ENCODE peak calls at places on chromosomes 7 and 10, in ten cellular contexts. W is ELR, P is PC-3, E is GM13977, S is EH, L is AG04450, J is renal cortical epithelial cell, Z is fibroblast of the conjunctiva, K is NCI-H460, D is esophagus squamous epithelium. T is an unnamed sample.

GRCh38 chr10:110033724-110034235 is 26.0 kb downstream of the ADD3 start:
- DNase-seq in W (no peak), P (no peak), E (no peak), S (peak; percentile 34), L (no peak), J (peak; percentile 41), Z (no peak), K (no peak), D (no peak), T (no peak)

GRCh38 chr7:122300607-122301079 is 3.9 kb downstream of the FEZF1 start:
- DNase-seq in W (no peak), P (no peak), E (no peak), S (peak; percentile 4), L (no peak), J (peak; percentile 11), Z (no peak), K (no peak), D (no peak), T (no peak)

GRCh38 chr7:66859794-66860645 is 61.0 kb upstream of the TMEM248 start:
- DNase-seq in W (peak; percentile 25), P (no peak), E (no peak), S (no peak), L (no peak), J (no peak), Z (no peak), K (peak; percentile 11), D (no peak), T (no peak)

GRCh38 chr10:131955591-131956340 is 26.0 kb downstream of the BNIP3 start:
- DNase-seq in W (no peak), P (no peak), E (no peak), S (no peak), L (no peak), J (no peak), Z (no peak), K (no peak), D (no peak), T (no peak)

GRCh38 chr10:60869916-60870728 is 73.9 kb downstream of the RHOBTB1 start:
- DNase-seq in W (no peak), P (peak; percentile 42), E (no peak), S (no peak), L (no peak), J (no peak), Z (no peak), K (no peak), D (no peak), T (no peak)

GRCh38 chr7:50782376-50783208 is at the start of gene GRB10:
- DNase-seq in W (no peak), P (peak; percentile 56), E (no peak), S (peak; percentile 42), L (no peak), J (no peak), Z (no peak), K (no peak), D (no peak), T (peak; percentile 38)

GRCh38 chr7:32161708-32162107 is 91.5 kb upstream of the PDE1C start:
- DNase-seq in W (peak; percentile 82), P (peak; percentile 41), E (no peak), S (peak; percentile 98), L (no peak), J (peak; percentile 84), Z (no peak), K (no peak), D (no peak), T (no peak)

GRCh38 chr10:77146937-77147336 is 490.7 kb downstream of the KCNMA1 start:
- DNase-seq in W (no peak), P (no peak), E (no peak), S (no peak), L (no peak), J (no peak), Z (no peak), K (no peak), D (no peak), T (no peak)

GRCh38 chr10:36666451-36666850 is 458.9 kb upstream of the ANKRD30A start:
- DNase-seq in W (no peak), P (no peak), E (no peak), S (no peak), L (no peak), J (no peak), Z (no peak), K (no peak), D (no peak), T (no peak)

GRCh38 chr7:45662540-45663166 is 88.5 kb downstream of the ADCY1 start:
- DNase-seq in W (no peak), P (no peak), E (no peak), S (no peak), L (no peak), J (no peak), Z (no peak), K (no peak), D (no peak), T (no peak)

GRCh38 chr7:2353650-2354172 is 916 bp upstream of the EIF3B start:
- DNase-seq in W (peak; percentile 92), P (peak; percentile 81), E (peak; percentile 95), S (peak; percentile 87), L (peak; percentile 74), J (peak; percentile 53), Z (peak; percentile 80), K (peak; percentile 81), D (peak; percentile 44), T (peak; percentile 84)

GRCh38 chr7:157479326-157479725 is 142.5 kb downstream of the DNAJB6 start:
- DNase-seq in W (no peak), P (no peak), E (no peak), S (no peak), L (no peak), J (no peak), Z (no peak), K (no peak), D (no peak), T (no peak)

GRCh38 chr7:119842786-119843185 is 430.2 kb upstream of the KCND2 start:
- DNase-seq in W (no peak), P (no peak), E (no peak), S (no peak), L (no peak), J (no peak), Z (no peak), K (no peak), D (no peak), T (no peak)

GRCh38 chr10:125000366-125001312 is 58.7 kb downstream of the ZRANB1 start:
- DNase-seq in W (no peak), P (no peak), E (peak; percentile 43), S (no peak), L (no peak), J (no peak), Z (no peak), K (no peak), D (no peak), T (no peak)

GRCh38 chr10:21078410-21079329 is 181.6 kb upstream of the NEBL start:
- DNase-seq in W (peak; percentile 64), P (peak; percentile 77), E (peak; percentile 21), S (peak; percentile 64), L (peak; percentile 15), J (peak; percentile 54), Z (peak; percentile 70), K (peak; percentile 64), D (no peak), T (peak; percentile 59)